ENCODE peak calls at places on chromosome 12, in eight cellular contexts. A is caudate nucleus; O is A549; M is effector memory CD4-positive, alpha-beta T cell; H is aorta; J is breast epithelium; U is SJCRH30; N is cardiac muscle cell. D is an unnamed sample.
A peak's percentile ranks its signal among the peaks of the same experiment; 100 is the strongest.

GRCh38 chr12:96237465-96238077 is 43.4 kb downstream of the ELK3 start:
- DNase-seq in N (no peak), U (no peak), O (no peak), H (peak; percentile 83), A (no peak), J (peak; percentile 87), M (peak; percentile 65), D (no peak)

GRCh38 chr12:5846950-5847349 is 98.1 kb downstream of the ANO2 start:
- DNase-seq in J (no peak), M (no peak), O (no peak), U (no peak), N (no peak), A (no peak), H (no peak), D (no peak)

GRCh38 chr12:3207858-3208257 is 130.7 kb downstream of the TSPAN9 start:
- DNase-seq in N (peak; percentile 39), A (no peak), O (peak; percentile 28), U (no peak), M (no peak), H (no peak), J (no peak), D (peak; percentile 79)

GRCh38 chr12:44627767-44628166 is 248.3 kb downstream of the NELL2 start:
- DNase-seq in N (no peak), H (no peak), J (no peak), A (no peak), U (no peak), O (no peak), M (no peak), D (no peak)

GRCh38 chr12:51199546-51199945 is 18.3 kb downstream of the POU6F1 start:
- DNase-seq in J (no peak), O (no peak), U (no peak), H (no peak), A (no peak), M (no peak), N (no peak), D (no peak)

GRCh38 chr12:12405882-12406281 is 49.0 kb downstream of the BORCS5 start:
- DNase-seq in J (peak; percentile 90), A (no peak), N (no peak), M (no peak), H (peak; percentile 57), U (no peak), O (peak; percentile 76), D (no peak)

GRCh38 chr12:69966839-69967238 is 141.8 kb downstream of the MYRFL start:
- DNase-seq in O (peak; percentile 34), N (no peak), H (no peak), M (no peak), A (no peak), J (no peak), U (no peak), D (no peak)

GRCh38 chr12:96136129-96136528 is 58.0 kb upstream of the ELK3 start:
- DNase-seq in J (peak; percentile 82), A (no peak), O (no peak), M (no peak), U (peak; percentile 82), N (peak; percentile 3), H (peak; percentile 63), D (no peak)

GRCh38 chr12:104294845-104295674 is 8.5 kb upstream of the EID3 start:
- DNase-seq in M (no peak), J (no peak), O (peak; percentile 53), N (no peak), H (no peak), U (no peak), A (no peak), D (no peak)

GRCh38 chr12:34398706-34399630 is 376.7 kb downstream of the ALG10 start:
- DNase-seq in N (no peak), H (peak; percentile 32), A (no peak), U (peak; percentile 0), M (peak; percentile 0), O (no peak), J (peak; percentile 10), D (no peak)

GRCh38 chr12:111597731-111598636 is 1.1 kb downstream of the ATXN2 start:
- DNase-seq in O (peak; percentile 52), U (peak; percentile 38), J (peak; percentile 23), H (peak; percentile 73), N (peak; percentile 57), M (peak; percentile 2), A (peak; percentile 51), D (peak; percentile 63)

GRCh38 chr12:120981407-120981921 is 3.1 kb downstream of the HNF1A start:
- DNase-seq in O (peak; percentile 87), M (no peak), U (no peak), N (no peak), A (no peak), J (no peak), H (no peak), D (no peak)

GRCh38 chr12:120978296-120979219 is at the start of gene HNF1A:
- DNase-seq in H (no peak), O (peak; percentile 67), A (no peak), N (no peak), M (no peak), J (no peak), U (no peak), D (no peak)

GRCh38 chr12:120979220-120979861 is 998 bp downstream of the HNF1A start:
- DNase-seq in N (no peak), U (no peak), M (no peak), J (no peak), O (no peak), A (no peak), H (no peak), D (no peak)

GRCh38 chr12:120980800-120981368 is 2.5 kb downstream of the HNF1A start:
- DNase-seq in A (no peak), J (no peak), M (no peak), O (peak; percentile 85), U (no peak), N (no peak), H (no peak), D (no peak)

DNA sequence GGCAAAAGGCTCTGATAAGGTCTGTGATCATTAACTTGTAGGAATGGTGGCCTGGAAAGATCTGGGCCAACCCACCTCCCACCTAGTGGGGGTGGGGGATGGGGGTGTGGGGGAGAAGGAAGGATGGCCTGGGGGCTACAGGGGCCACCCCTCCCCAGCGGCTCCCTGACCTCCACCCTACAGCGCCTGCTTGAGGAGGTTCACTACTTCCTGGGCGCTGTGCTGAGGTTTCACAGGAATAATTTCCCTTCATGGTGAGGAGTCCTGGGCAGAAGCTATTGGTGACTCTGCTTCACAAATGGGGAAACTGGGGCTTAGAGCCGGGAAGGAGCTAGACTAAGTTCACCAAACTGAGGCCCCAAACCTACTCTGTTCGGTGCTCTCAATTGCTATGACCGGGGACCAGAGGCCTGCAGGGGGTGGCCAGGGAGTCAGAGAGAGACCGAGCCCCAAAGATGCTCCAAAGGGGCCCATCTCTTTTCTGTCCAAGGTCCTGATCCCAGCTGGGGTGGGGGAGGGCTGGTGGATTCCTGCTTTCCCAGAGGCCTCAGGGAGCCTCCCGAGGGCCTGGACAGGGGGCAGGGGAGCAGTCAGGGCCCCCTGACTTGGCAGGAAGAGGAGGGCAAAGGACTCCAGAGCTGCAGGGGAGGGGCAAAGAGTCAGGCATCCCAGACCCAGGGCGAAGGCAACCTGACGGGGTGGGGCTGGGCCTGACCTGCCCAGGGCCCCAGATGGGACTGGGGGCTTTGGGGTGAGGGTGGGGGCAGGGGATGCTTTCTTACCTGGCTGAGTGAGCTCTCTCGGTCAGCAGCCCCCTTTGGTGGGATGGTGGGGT is 1.7 kb downstream of the HNF1A start:
- DNase-seq in M (no peak), H (no peak), U (no peak), O (peak; percentile 82), J (no peak), N (peak; percentile 28), A (no peak), D (no peak)
- H3K27ac ChIP-seq in M (no peak overlapping the region), H (no peak overlapping the region), U (no peak overlapping the region), O (peak overlapping the region; percentile 98), J (no peak overlapping the region), N (no peak overlapping the region), A (no peak overlapping the region), D (no peak overlapping the region)

GRCh38 chr12:47277071-47277408 is 197.3 kb upstream of the AMIGO2 start:
- DNase-seq in M (no peak), H (no peak), O (no peak), U (no peak), N (no peak), J (no peak), A (no peak), D (no peak)
- H3K27ac ChIP-seq in M (peak overlapping the region; percentile 59), H (no peak overlapping the region), O (peak overlapping the region; percentile 91), U (no peak overlapping the region), N (no peak overlapping the region), J (peak overlapping the region; percentile 59), A (no peak overlapping the region), D (no peak overlapping the region)

GRCh38 chr12:121214855-121215745 is 5.2 kb downstream of the P2RX4 start:
- DNase-seq in N (no peak), M (no peak), O (peak; percentile 91), U (no peak), H (no peak), A (no peak), J (no peak), D (no peak)

GRCh38 chr12:121209629-121210572 is at the start of gene P2RX4:
- DNase-seq in U (peak; percentile 85), J (peak; percentile 73), M (peak; percentile 81), O (peak; percentile 88), H (peak; percentile 93), N (peak; percentile 85), A (peak; percentile 87), D (peak; percentile 90)

GRCh38 chr12:121216102-121216501 is 6.2 kb downstream of the P2RX4 start:
- DNase-seq in N (no peak), U (no peak), O (no peak), J (no peak), M (no peak), H (no peak), A (no peak), D (no peak)

GRCh38 chr12:121214171-121214777 is 4.3 kb downstream of the P2RX4 start:
- DNase-seq in U (no peak), N (no peak), A (no peak), O (no peak), M (peak; percentile 31), J (no peak), H (no peak), D (no peak)

GRCh38 chr12:121212875-121213274 is 2.9 kb downstream of the P2RX4 start:
- DNase-seq in U (no peak), J (no peak), H (no peak), N (no peak), A (no peak), M (no peak), O (no peak), D (no peak)
- H3K27ac ChIP-seq in U (no peak overlapping the region), J (no peak overlapping the region), H (no peak overlapping the region), N (no peak overlapping the region), A (no peak overlapping the region), M (no peak overlapping the region), O (no peak overlapping the region), D (no peak overlapping the region)

DNA sequence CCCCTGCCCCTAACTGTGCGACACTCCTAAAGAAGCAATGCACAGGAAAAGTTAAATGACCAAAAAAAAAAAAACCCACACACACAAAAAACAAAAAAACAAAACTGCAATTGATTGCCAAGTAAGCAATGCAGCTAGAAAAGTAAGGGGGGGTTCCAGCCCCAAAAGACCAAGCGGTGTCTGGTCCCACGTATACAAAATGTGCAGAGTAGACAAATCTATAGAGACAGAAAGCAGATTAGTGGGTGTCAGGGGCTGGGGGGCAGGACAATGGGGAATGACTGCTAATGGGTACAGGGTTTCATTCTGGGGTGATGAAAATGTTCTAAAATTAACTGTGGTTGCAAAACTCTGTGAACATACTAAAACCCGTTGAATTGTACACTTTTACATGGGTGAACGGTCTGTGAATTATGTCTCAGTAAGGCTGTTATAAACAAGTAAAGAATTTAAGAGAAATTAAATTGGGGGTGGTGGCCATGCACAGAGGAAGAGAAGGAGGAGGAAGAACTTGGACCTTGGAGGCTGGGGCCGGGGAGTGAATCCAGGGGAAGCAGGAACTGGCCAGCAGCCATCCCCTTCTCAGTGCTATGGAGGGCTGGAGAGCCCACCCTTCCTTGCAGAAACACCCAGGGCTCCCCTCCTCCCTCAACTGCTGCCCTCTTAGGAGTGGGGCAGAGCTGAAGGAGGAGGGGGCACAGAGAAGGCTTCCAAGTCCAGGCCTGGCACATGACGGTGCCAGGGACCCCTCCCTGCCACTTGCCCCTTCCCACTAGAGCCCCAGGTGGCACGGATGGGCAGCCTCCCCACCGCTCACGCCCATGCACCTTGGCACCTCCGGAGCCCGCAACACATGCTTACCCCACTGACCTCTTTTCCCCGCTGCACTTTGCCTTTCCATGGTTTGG is 45.4 kb downstream of the KDM2B start:
- DNase-seq in H (no peak), N (no peak), O (no peak), J (no peak), U (no peak), M (no peak), A (no peak), D (no peak)
- H3K27ac ChIP-seq in H (no peak overlapping the region), N (peak overlapping the region; percentile 94), O (no peak overlapping the region), J (peak overlapping the region; percentile 84), U (no peak overlapping the region), M (peak overlapping the region; percentile 87), A (peak overlapping the region; percentile 70), D (peak overlapping the region; percentile 92)

D was measured in WERI-Rb-1.